ENCODE peak calls at places on chromosomes 13 and 19, in five cellular contexts. C, T, E, A and V are unnamed samples.

GRCh38 chr19:18764591-18765051 is 26.5 kb downstream of the COMP start:
- DNase-seq in C (no peak), T (no peak), E (no peak), A (no peak), V (no peak)

GRCh38 chr13:90594694-90595093 is 752.8 kb upstream of the MIR17HG start:
- DNase-seq in C (no peak), T (no peak), E (no peak), A (no peak), V (no peak)

GRCh38 chr13:42969558-42970172 is 22.4 kb downstream of the EPSTI1 start:
- DNase-seq in C (peak), T (no peak), E (peak), A (peak), V (peak)

GRCh38 chr13:112342841-112343361 is 33.3 kb upstream of the SPACA7 start:
- DNase-seq in C (no peak), T (no peak), E (no peak), A (no peak), V (no peak)

GRCh38 chr19:40241809-40242384 is 15.4 kb upstream of the CCNP start:
- DNase-seq in C (peak), T (no peak), E (no peak), A (no peak), V (no peak)

GRCh38 chr19:3368848-3369336 is 2.5 kb downstream of the NFIC start:
- DNase-seq in C (no peak), T (no peak), E (no peak), A (no peak), V (no peak)

GRCh38 chr13:48403151-48403631 is 9.7 kb downstream of the LPAR6 start:
- DNase-seq in C (no peak), T (no peak), E (peak), A (no peak), V (no peak)

GRCh38 chr13:51624207-51624606 is 39.9 kb downstream of the WDFY2 start:
- DNase-seq in C (no peak), T (no peak), E (no peak), A (no peak), V (no peak)

GRCh38 chr19:19134687-19135158 is 3.6 kb downstream of the TMEM161A start:
- DNase-seq in C (peak), T (no peak), E (peak), A (no peak), V (no peak)

GRCh38 chr13:35733832-35734231 is 257.3 kb upstream of the MAB21L1 start:
- DNase-seq in C (no peak), T (no peak), E (no peak), A (no peak), V (no peak)

GRCh38 chr13:23344923-23345322 is 88.6 kb downstream of the SACS start:
- DNase-seq in C (no peak), T (no peak), E (no peak), A (no peak), V (no peak)

GRCh38 chr19:56088454-56089215 is 32.5 kb downstream of the ZNF787 start:
- DNase-seq in C (no peak), T (no peak), E (no peak), A (no peak), V (no peak)

GRCh38 chr13:112961457-112962369 is 7.3 kb upstream of the MCF2L start:
- DNase-seq in C (no peak), T (no peak), E (no peak), A (no peak), V (no peak)

DNA sequence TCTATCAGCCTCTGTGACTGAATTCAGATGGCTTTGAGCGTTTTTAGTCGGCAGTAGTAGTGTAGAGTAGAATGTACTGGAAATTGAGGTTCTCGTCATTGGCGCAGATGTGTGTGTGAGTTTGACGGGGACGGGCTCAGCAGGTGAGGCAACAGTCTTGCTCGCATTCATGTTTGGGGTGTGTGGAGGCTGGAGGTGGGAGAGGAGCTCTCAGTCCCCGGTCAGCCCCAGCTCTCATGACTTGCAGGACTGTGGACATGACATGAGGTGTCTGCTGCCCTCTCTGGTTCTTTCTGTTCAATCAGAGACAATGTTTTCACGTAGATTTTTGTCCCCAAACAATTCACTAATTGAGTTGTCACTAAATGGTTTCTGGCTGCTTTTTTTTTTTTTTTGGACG is 57.2 kb downstream of the ING1 start:
- DNase-seq in C (no peak), T (no peak), E (no peak), A (no peak), V (no peak)
- TF ChIP-seq CTCF in C (no peak), T (no peak), E (no peak), A (no peak), V (no peak)

GRCh38 chr13:76885203-76886004 is 801 bp downstream of the KCTD12 start:
- DNase-seq in C (peak), T (peak), E (peak), A (peak), V (peak)
- TF ChIP-seq CTCF in C (peak), T (peak), E (no peak), A (no peak), V (peak)

GRCh38 chr19:54035215-54036178 is 28.2 kb downstream of the VSTM1 start:
- DNase-seq in C (no peak), T (no peak), E (no peak), A (no peak), V (no peak)

GRCh38 chr19:54026656-54027055 is 35.2 kb downstream of the CACNG6 start:
- DNase-seq in C (no peak), T (no peak), E (no peak), A (no peak), V (no peak)

GRCh38 chr19:54029930-54030490 is 33.7 kb downstream of the VSTM1 start:
- DNase-seq in C (peak), T (no peak), E (peak), A (peak), V (peak)

GRCh38 chr19:54030895-54031586 is 32.7 kb downstream of the VSTM1 start:
- DNase-seq in C (no peak), T (no peak), E (peak), A (no peak), V (no peak)
- TF ChIP-seq CTCF in C (no peak), T (no peak), E (no peak), A (no peak), V (no peak)

GRCh38 chr13:66974889-66975288 is 255.2 kb downstream of the PCDH9 start:
- DNase-seq in C (no peak), T (no peak), E (no peak), A (no peak), V (no peak)

GRCh38 chr13:66974174-66974573 is 256.0 kb downstream of the PCDH9 start:
- DNase-seq in C (no peak), T (no peak), E (no peak), A (no peak), V (no peak)

GRCh38 chr13:66977156-66977555 is 253.0 kb downstream of the PCDH9 start:
- DNase-seq in C (no peak), T (no peak), E (no peak), A (no peak), V (no peak)

GRCh38 chr13:66969291-66969690 is 260.8 kb downstream of the PCDH9 start:
- DNase-seq in C (no peak), T (no peak), E (no peak), A (no peak), V (no peak)

DNA sequence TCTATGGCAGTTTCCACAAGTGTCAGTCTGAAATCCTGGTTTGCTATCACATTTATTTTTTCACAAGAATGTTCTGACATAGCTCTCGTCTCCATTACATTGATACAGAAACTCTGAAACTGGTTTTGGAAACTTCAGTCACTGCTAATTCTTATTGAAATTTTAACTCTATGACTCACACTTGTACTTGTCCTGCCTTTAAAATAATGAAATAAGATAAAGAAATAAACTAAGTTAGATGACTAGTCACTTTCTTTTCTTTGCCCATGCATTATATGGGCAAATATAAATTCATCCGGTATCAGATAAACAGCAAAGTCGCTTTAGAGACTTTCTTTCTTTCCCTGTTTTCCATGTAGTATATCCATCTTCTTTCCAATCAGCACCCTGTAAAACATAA is 257.5 kb downstream of the PCDH9 start:
- DNase-seq in C (no peak), T (no peak), E (no peak), A (no peak), V (no peak)
- TF ChIP-seq CTCF in C (no peak), T (no peak), E (no peak), A (no peak), V (no peak)